ENCODE peak calls at places on chromosome 3, in four cellular contexts. One of them, this sample, is unnamed.

GRCh38 chr3:127220497-127220896 is 27.6 kb downstream of the PRR23E start:
- DNase-seq in pancreas: no peak
- DNase-seq in A549: no peak
- DNase-seq in MM.1S: no peak
- DNase-seq in this sample: no peak

GRCh38 chr3:56783644-56784451 is 17.9 kb downstream of the ARHGEF3 start:
- DNase-seq in A549: peak
- DNase-seq in pancreas: no peak
- DNase-seq in MM.1S: peak
- DNase-seq in this sample: peak

GRCh38 chr3:46417841-46418611 is 11.0 kb downstream of the CCRL2 start:
- DNase-seq in MM.1S: no peak
- DNase-seq in pancreas: no peak
- DNase-seq in A549: no peak
- DNase-seq in this sample: no peak

GRCh38 chr3:88632226-88632625 is 475.2 kb upstream of the EPHA3 start:
- DNase-seq in MM.1S: no peak
- DNase-seq in pancreas: no peak
- DNase-seq in A549: no peak
- DNase-seq in this sample: no peak

GRCh38 chr3:54432975-54433374 is 310.6 kb downstream of the CACNA2D3 start:
- DNase-seq in pancreas: no peak
- DNase-seq in A549: no peak
- DNase-seq in MM.1S: no peak
- DNase-seq in this sample: no peak

GRCh38 chr3:151410891-151411559 is 26.5 kb upstream of the P2RY12 start:
- DNase-seq in MM.1S: no peak
- DNase-seq in pancreas: no peak
- DNase-seq in A549: no peak
- DNase-seq in this sample: no peak

GRCh38 chr3:13553686-13554085 is 4.8 kb downstream of the FBLN2 start:
- DNase-seq in A549: no peak
- DNase-seq in pancreas: peak
- DNase-seq in MM.1S: no peak
- DNase-seq in this sample: no peak

GRCh38 chr3:57876632-57877031 is 120.5 kb downstream of the SLMAP start:
- DNase-seq in A549: no peak
- DNase-seq in MM.1S: no peak
- DNase-seq in pancreas: no peak
- DNase-seq in this sample: no peak

GRCh38 chr3:64444619-64445317 is 219.5 kb upstream of the PRICKLE2 start:
- DNase-seq in pancreas: peak
- DNase-seq in A549: no peak
- DNase-seq in MM.1S: peak
- DNase-seq in this sample: no peak

GRCh38 chr3:51382947-51383578 is 2.0 kb upstream of the MANF start:
- DNase-seq in MM.1S: no peak
- DNase-seq in A549: no peak
- DNase-seq in pancreas: no peak
- DNase-seq in this sample: no peak

GRCh38 chr3:33221241-33221640 is 2.6 kb upstream of the SUSD5 start:
- DNase-seq in MM.1S: no peak
- DNase-seq in A549: no peak
- DNase-seq in pancreas: no peak
- DNase-seq in this sample: no peak

GRCh38 chr3:46236294-46237054 is 5.8 kb upstream of the CCR3 start:
- DNase-seq in A549: no peak
- DNase-seq in pancreas: no peak
- DNase-seq in MM.1S: no peak
- DNase-seq in this sample: no peak

GRCh38 chr3:128488995-128489859 is 3.8 kb downstream of the GATA2 start:
- DNase-seq in pancreas: peak
- DNase-seq in MM.1S: no peak
- DNase-seq in A549: no peak
- DNase-seq in this sample: no peak

GRCh38 chr3:19347701-19348100 is 199.4 kb downstream of the KCNH8 start:
- DNase-seq in pancreas: no peak
- DNase-seq in MM.1S: no peak
- DNase-seq in A549: no peak
- DNase-seq in this sample: no peak

GRCh38 chr3:141782386-141782932 is 19.3 kb downstream of the GRK7 start:
- DNase-seq in A549: peak
- DNase-seq in MM.1S: no peak
- DNase-seq in pancreas: no peak
- DNase-seq in this sample: no peak

GRCh38 chr3:24137958-24138875 is 193.1 kb downstream of the NR1D2 start:
- DNase-seq in A549: no peak
- DNase-seq in MM.1S: peak
- DNase-seq in pancreas: peak
- DNase-seq in this sample: no peak

GRCh38 chr3:53195602-53196574 is 34.9 kb downstream of the PRKCD start:
- DNase-seq in MM.1S: peak
- DNase-seq in A549: peak
- DNase-seq in pancreas: peak
- DNase-seq in this sample: no peak

GRCh38 chr3:128922804-128923459 is 43.5 kb downstream of the ACAD9 start:
- DNase-seq in MM.1S: no peak
- DNase-seq in pancreas: no peak
- DNase-seq in A549: no peak
- DNase-seq in this sample: no peak

GRCh38 chr3:160822931-160823330 is 66.9 kb downstream of the PPM1L start:
- DNase-seq in MM.1S: no peak
- DNase-seq in pancreas: no peak
- DNase-seq in A549: no peak
- DNase-seq in this sample: no peak

GRCh38 chr3:104584702-104585101 is 782.0 kb upstream of the ALCAM start:
- DNase-seq in MM.1S: no peak
- DNase-seq in pancreas: no peak
- DNase-seq in A549: peak
- DNase-seq in this sample: no peak

GRCh38 chr3:146142757-146143156 is 18.2 kb downstream of the PLOD2 start:
- DNase-seq in MM.1S: peak
- DNase-seq in pancreas: no peak
- DNase-seq in A549: no peak
- DNase-seq in this sample: no peak

GRCh38 chr3:161423911-161424522 is 52.7 kb upstream of the SPTSSB start:
- DNase-seq in pancreas: no peak
- DNase-seq in MM.1S: peak
- DNase-seq in A549: peak
- DNase-seq in this sample: no peak

GRCh38 chr3:115354010-115354409 is 206.9 kb upstream of the ZBTB20 start:
- DNase-seq in pancreas: no peak
- DNase-seq in MM.1S: no peak
- DNase-seq in A549: no peak
- DNase-seq in this sample: no peak
- TF ChIP-seq CTCF in pancreas: no peak
- TF ChIP-seq CTCF in MM.1S: no peak
- TF ChIP-seq CTCF in A549: no peak
- TF ChIP-seq CTCF in this sample: no peak

GRCh38 chr3:6861331-6861988 is 545 bp downstream of the GRM7 start:
- DNase-seq in pancreas: peak
- DNase-seq in MM.1S: no peak
- DNase-seq in A549: no peak
- DNase-seq in this sample: no peak
- H3K4me3 ChIP-seq in pancreas: peak
- H3K4me3 ChIP-seq in MM.1S: no peak
- H3K4me3 ChIP-seq in A549: no peak
- H3K4me3 ChIP-seq in this sample: no peak

GRCh38 chr3:94064243-94064642 is 1.4 kb downstream of the NSUN3 start:
- DNase-seq in MM.1S: no peak
- DNase-seq in pancreas: no peak
- DNase-seq in A549: no peak
- DNase-seq in this sample: no peak

GRCh38 chr3:94063497-94064119 is 747 bp downstream of the NSUN3 start:
- DNase-seq in MM.1S: peak
- DNase-seq in A549: no peak
- DNase-seq in pancreas: no peak
- DNase-seq in this sample: no peak

GRCh38 chr3:94061297-94061696 is 1.4 kb downstream of the DHFR2 start:
- DNase-seq in MM.1S: no peak
- DNase-seq in A549: no peak
- DNase-seq in pancreas: no peak
- DNase-seq in this sample: no peak

GRCh38 chr3:94065819-94066218 is 3.0 kb downstream of the NSUN3 start:
- DNase-seq in MM.1S: no peak
- DNase-seq in pancreas: no peak
- DNase-seq in A549: no peak
- DNase-seq in this sample: no peak

DNA sequence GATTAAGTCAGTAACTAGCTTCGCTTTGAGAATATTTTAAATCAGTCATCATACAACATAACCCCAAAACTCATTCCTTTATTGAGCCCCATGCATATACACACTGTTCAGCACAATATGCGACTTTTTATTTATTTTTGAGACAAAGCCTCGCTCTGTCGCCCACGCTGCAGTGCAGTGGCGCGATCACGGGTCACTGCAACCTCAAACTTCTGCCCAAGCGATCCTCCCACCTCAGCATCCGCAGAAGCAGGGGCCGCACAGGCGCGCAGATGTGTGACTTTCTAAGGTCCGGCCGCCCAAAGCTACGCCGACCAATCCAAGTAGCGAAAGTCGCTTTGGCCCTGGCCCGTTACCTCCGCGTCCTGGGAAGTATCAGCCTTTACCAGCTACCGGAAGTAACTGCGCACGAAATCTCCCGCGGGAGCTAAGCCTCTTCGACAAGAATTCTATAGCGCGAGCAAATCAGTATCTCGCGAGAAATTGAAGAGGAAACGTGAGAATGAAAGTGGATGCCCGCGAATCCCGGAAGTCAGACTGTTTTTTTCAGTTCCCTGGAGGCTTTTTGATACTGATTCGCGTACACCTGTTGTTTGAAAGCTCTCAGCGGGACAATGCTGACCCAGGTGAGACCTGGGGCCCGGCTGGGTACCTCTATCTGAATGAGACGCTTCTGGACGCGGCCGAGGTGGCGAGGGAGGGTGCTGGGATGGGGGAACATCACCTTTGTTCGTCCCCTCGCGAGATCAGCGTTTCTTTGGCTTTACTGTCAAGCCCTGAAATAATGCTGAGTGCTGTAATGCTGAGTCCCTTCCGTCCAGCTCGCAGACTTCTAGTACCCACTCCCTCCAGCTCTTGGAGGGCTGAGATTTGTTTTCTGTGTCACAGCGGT is at the start of the genes DHFR2 and NSUN3:
- DNase-seq in pancreas: peak
- DNase-seq in A549: peak
- DNase-seq in MM.1S: peak
- DNase-seq in this sample: peak
- TF ChIP-seq CTCF in pancreas: no peak
- TF ChIP-seq CTCF in A549: no peak
- TF ChIP-seq CTCF in MM.1S: no peak
- TF ChIP-seq CTCF in this sample: no peak

GRCh38 chr3:9310043-9310442 is 52.8 kb upstream of the THUMPD3 start:
- DNase-seq in A549: no peak
- DNase-seq in pancreas: no peak
- DNase-seq in MM.1S: no peak
- DNase-seq in this sample: no peak

GRCh38 chr3:9316881-9317341 is 45.9 kb upstream of the THUMPD3 start:
- DNase-seq in A549: no peak
- DNase-seq in pancreas: no peak
- DNase-seq in MM.1S: no peak
- DNase-seq in this sample: no peak

GRCh38 chr3:9311265-9311664 is 51.6 kb upstream of the THUMPD3 start:
- DNase-seq in pancreas: no peak
- DNase-seq in MM.1S: no peak
- DNase-seq in A549: no peak
- DNase-seq in this sample: no peak

GRCh38 chr3:9314796-9315195 is 48.1 kb upstream of the THUMPD3 start:
- DNase-seq in pancreas: no peak
- DNase-seq in A549: no peak
- DNase-seq in MM.1S: no peak
- DNase-seq in this sample: no peak
- H3K4me3 ChIP-seq in pancreas: no peak
- H3K4me3 ChIP-seq in A549: no peak
- H3K4me3 ChIP-seq in MM.1S: no peak
- H3K4me3 ChIP-seq in this sample: no peak

GRCh38 chr3:28077566-28077965 is 163.9 kb upstream of the CMC1 start:
- DNase-seq in MM.1S: no peak
- DNase-seq in pancreas: no peak
- DNase-seq in A549: peak
- DNase-seq in this sample: peak
- TF ChIP-seq CTCF in MM.1S: no peak
- TF ChIP-seq CTCF in pancreas: no peak
- TF ChIP-seq CTCF in A549: no peak
- TF ChIP-seq CTCF in this sample: peak

DNA sequence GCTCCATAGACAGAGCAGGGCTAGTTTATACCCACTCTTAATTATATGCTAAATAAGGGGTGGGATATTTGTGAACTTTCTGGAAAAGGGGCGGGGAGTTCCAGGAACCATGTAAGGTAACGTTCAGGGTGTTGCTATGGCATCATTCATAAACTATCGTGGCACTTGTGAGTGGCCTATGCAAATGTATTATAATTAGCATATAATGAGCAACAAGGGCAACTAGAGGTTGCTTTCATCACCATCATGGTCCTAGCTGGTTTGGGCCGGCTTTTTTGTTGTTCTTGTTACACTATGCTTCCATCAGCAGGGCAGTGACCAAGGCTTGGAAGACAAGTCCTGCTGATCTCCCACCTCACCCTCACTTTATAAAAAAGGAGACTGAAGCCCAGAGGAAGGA is 43.2 kb upstream of the FGD5 start:
- DNase-seq in A549: no peak
- DNase-seq in pancreas: no peak
- DNase-seq in MM.1S: no peak
- DNase-seq in this sample: no peak
- H3K4me3 ChIP-seq in A549: no peak
- H3K4me3 ChIP-seq in pancreas: no peak
- H3K4me3 ChIP-seq in MM.1S: no peak
- H3K4me3 ChIP-seq in this sample: no peak

GRCh38 chr3:139460096-139460495 is 16.2 kb downstream of the RBP2 start:
- DNase-seq in A549: no peak
- DNase-seq in pancreas: no peak
- DNase-seq in MM.1S: no peak
- DNase-seq in this sample: no peak

GRCh38 chr3:139458348-139458747 is 18.0 kb downstream of the RBP2 start:
- DNase-seq in A549: no peak
- DNase-seq in pancreas: no peak
- DNase-seq in MM.1S: no peak
- DNase-seq in this sample: no peak

GRCh38 chr3:139457066-139457465 is 19.2 kb downstream of the RBP2 start:
- DNase-seq in MM.1S: no peak
- DNase-seq in pancreas: no peak
- DNase-seq in A549: no peak
- DNase-seq in this sample: no peak

GRCh38 chr3:139456391-139456790 is 19.9 kb downstream of the RBP2 start:
- DNase-seq in MM.1S: no peak
- DNase-seq in pancreas: no peak
- DNase-seq in A549: no peak
- DNase-seq in this sample: no peak

GRCh38 chr3:139455855-139456254 is 20.5 kb downstream of the RBP2 start:
- DNase-seq in pancreas: no peak
- DNase-seq in MM.1S: no peak
- DNase-seq in A549: no peak
- DNase-seq in this sample: no peak
- TF ChIP-seq CTCF in pancreas: no peak
- TF ChIP-seq CTCF in MM.1S: peak
- TF ChIP-seq CTCF in A549: no peak
- TF ChIP-seq CTCF in this sample: no peak